ENCODE peak calls at places on chromosomes 3 and 15, in nine cellular contexts. G is MM.1S, Z is esophagus squamous epithelium, V is heart left ventricle, I is fibroblast of the aortic adventitia, S is testis, T is gastrocnemius medialis, Y is pancreas, D is BJ. C is an unnamed sample.

GRCh38 chr3:55885721-55886120 is 398.6 kb upstream of the WNT5A start:
- DNase-seq in Y (no peak), G (no peak), Z (no peak), T (no peak), S (no peak), I (no peak), V (no peak), D (peak), C (no peak)

GRCh38 chr15:83113881-83114280 is 6.4 kb downstream of the TM6SF1 start:
- DNase-seq in V (no peak), D (no peak), Y (no peak), Z (no peak), I (no peak), S (no peak), T (no peak), G (no peak), C (no peak)

GRCh38 chr3:195249057-195249770 is 21.7 kb downstream of the XXYLT1 start:
- DNase-seq in I (no peak), G (no peak), Z (no peak), D (no peak), S (peak), V (no peak), Y (no peak), T (no peak), C (no peak)

GRCh38 chr15:25793354-25794050 is 69.6 kb downstream of the ATP10A start:
- DNase-seq in S (no peak), T (no peak), V (no peak), G (peak), Z (no peak), Y (no peak), D (no peak), I (no peak), C (peak)

GRCh38 chr3:16140116-16140893 is 34.2 kb upstream of the GALNT15 start:
- DNase-seq in I (peak), V (no peak), T (peak), Y (no peak), D (peak), Z (no peak), G (no peak), S (peak), C (no peak)

GRCh38 chr15:89215627-89216026 is 5.8 kb downstream of the RLBP1 start:
- DNase-seq in G (no peak), S (no peak), Z (no peak), D (no peak), Y (no peak), V (no peak), T (no peak), I (no peak), C (peak)

GRCh38 chr3:4355401-4356224 is 52.4 kb downstream of the SETMAR start:
- DNase-seq in G (no peak), Z (no peak), S (no peak), D (no peak), T (no peak), Y (peak), I (no peak), V (peak), C (no peak)

GRCh38 chr3:45509038-45509767 is 85.3 kb upstream of the LIMD1 start:
- DNase-seq in Y (no peak), T (no peak), I (peak), G (no peak), S (no peak), Z (no peak), V (no peak), D (peak), C (no peak)

GRCh38 chr3:185701891-185702563 is 115.9 kb downstream of the SENP2 start:
- DNase-seq in D (no peak), Z (no peak), T (no peak), S (no peak), I (no peak), V (no peak), G (no peak), Y (peak), C (no peak)

GRCh38 chr3:159776779-159777178 is 211.9 kb upstream of the IL12A start:
- DNase-seq in S (no peak), G (no peak), V (no peak), Z (no peak), I (no peak), Y (no peak), T (no peak), D (no peak), C (no peak)

GRCh38 chr3:156449712-156450574 is 105.0 kb downstream of the SSR3 start:
- DNase-seq in D (no peak), Y (no peak), I (peak), G (peak), Z (no peak), V (no peak), S (peak), T (no peak), C (peak)

GRCh38 chr3:40745381-40746106 is 220.8 kb downstream of the ZNF621 start:
- DNase-seq in Z (no peak), T (no peak), I (no peak), S (no peak), Y (no peak), G (no peak), D (no peak), V (no peak), C (peak)

GRCh38 chr15:99963096-99963825 is 230.0 kb upstream of the LYSMD4 start:
- DNase-seq in G (no peak), Y (no peak), T (no peak), V (peak), D (no peak), Z (no peak), S (peak), I (peak), C (no peak)

GRCh38 chr3:131387796-131388195 is 6.2 kb downstream of the NUDT16 start:
- DNase-seq in I (no peak), S (no peak), V (no peak), D (no peak), Z (no peak), G (no peak), T (no peak), Y (no peak), C (no peak)

GRCh38 chr15:45690581-45691260 is 55.9 kb downstream of the SQOR start:
- DNase-seq in T (no peak), V (no peak), Y (no peak), I (peak), S (no peak), G (no peak), D (no peak), Z (no peak), C (no peak)

GRCh38 chr3:193857996-193858395 is 265.0 kb downstream of the OPA1 start:
- DNase-seq in Z (no peak), T (peak), G (no peak), S (no peak), D (peak), V (no peak), I (peak), Y (no peak), C (no peak)

GRCh38 chr15:90762109-90762508 is 45.0 kb downstream of the BLM start:
- DNase-seq in I (peak), V (peak), D (no peak), T (peak), S (peak), G (no peak), Z (no peak), Y (peak), C (no peak)

GRCh38 chr3:37163262-37164020 is 10.9 kb downstream of the LRRFIP2 start:
- DNase-seq in G (no peak), Z (no peak), D (peak), V (no peak), I (peak), Y (no peak), T (no peak), S (no peak), C (peak)

GRCh38 chr15:90459368-90459767 is 70.4 kb upstream of the CRTC3 start:
- DNase-seq in D (no peak), V (no peak), T (no peak), G (no peak), I (no peak), Y (no peak), S (no peak), Z (no peak), C (no peak)

GRCh38 chr15:98734472-98735284 is 86.3 kb downstream of the IGF1R start:
- DNase-seq in G (no peak), T (no peak), D (no peak), S (no peak), Z (no peak), I (peak), V (no peak), Y (no peak), C (peak)

GRCh38 chr3:176375519-176375918 is 821.8 kb downstream of the TBL1XR1 start:
- DNase-seq in G (no peak), T (no peak), Y (no peak), I (no peak), S (no peak), D (no peak), V (no peak), Z (no peak), C (no peak)

GRCh38 chr3:112926000-112926399 is 48.9 kb downstream of the CD200R1 start:
- DNase-seq in T (no peak), I (no peak), D (no peak), Y (no peak), S (no peak), G (no peak), Z (no peak), V (no peak), C (no peak)

GRCh38 chr15:24269166-24269571 is 406.4 kb upstream of the NPAP1 start:
- DNase-seq in Z (no peak), Y (peak), G (peak), S (no peak), D (no peak), T (no peak), V (no peak), I (no peak), C (no peak)

GRCh38 chr3:124467980-124468902 is 262.0 kb upstream of the UMPS start:
- DNase-seq in G (peak), T (no peak), I (peak), D (no peak), Y (no peak), V (peak), S (peak), Z (no peak), C (peak)

GRCh38 chr15:98815207-98815606 is 166.9 kb downstream of the IGF1R start:
- DNase-seq in Z (no peak), D (no peak), S (peak), T (no peak), I (no peak), V (no peak), Y (no peak), G (no peak), C (no peak)

GRCh38 chr3:182179631-182180030 is 467.9 kb downstream of the SOX2 start:
- DNase-seq in I (no peak), V (no peak), G (no peak), Y (no peak), T (no peak), Z (no peak), D (no peak), S (no peak), C (no peak)

GRCh38 chr3:101928890-101929289 is 79.6 kb downstream of the NFKBIZ start:
- DNase-seq in G (no peak), Z (no peak), Y (no peak), T (no peak), D (no peak), S (no peak), V (no peak), I (peak), C (no peak)

GRCh38 chr3:187103251-187103650 is 36.0 kb downstream of the RPL39L start:
- DNase-seq in Y (no peak), I (no peak), V (no peak), Z (no peak), G (no peak), T (no peak), D (no peak), S (no peak), C (no peak)

GRCh38 chr3:59558906-59559720 is 509.3 kb upstream of the CFAP20DC start:
- DNase-seq in G (no peak), Y (no peak), V (no peak), D (no peak), I (no peak), T (no peak), Z (no peak), S (no peak), C (no peak)

GRCh38 chr3:101850327-101851048 is 1.2 kb downstream of the NFKBIZ start:
- DNase-seq in Z (no peak), S (no peak), D (no peak), Y (no peak), I (peak), T (no peak), G (peak), V (no peak), C (peak)

GRCh38 chr15:74794248-74794969 is 12.5 kb downstream of the CSK start:
- DNase-seq in D (no peak), G (no peak), V (no peak), T (no peak), Z (no peak), I (no peak), S (no peak), Y (no peak), C (no peak)

DNA sequence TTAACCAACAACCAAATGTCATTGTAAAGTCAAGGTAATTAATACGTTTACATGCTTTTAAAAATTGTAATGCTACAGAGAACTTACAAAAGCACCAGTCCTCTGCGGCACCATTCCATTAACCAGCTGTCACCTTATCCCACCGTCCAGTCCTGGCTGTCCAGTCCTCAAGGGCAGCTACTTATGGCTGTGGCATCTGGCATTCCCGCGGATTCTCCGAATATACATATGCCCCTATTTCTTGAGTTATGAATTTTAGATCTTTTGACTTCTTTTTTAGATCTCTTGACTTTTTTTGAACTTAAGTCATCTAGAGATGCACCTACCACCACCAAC is 382 bp upstream of the POMGNT2 start:
- DNase-seq in S (no peak), G (no peak), V (no peak), T (no peak), I (no peak), Y (no peak), D (no peak), Z (no peak), C (no peak)
- H3K4me3 ChIP-seq in S (peak), G (peak), V (peak), T (peak), I (peak), Y (peak), D (peak), Z (peak), C (no peak)

GRCh38 chr3:128430731-128431130 is 36.0 kb downstream of the DNAJB8 start:
- DNase-seq in D (no peak), V (no peak), T (no peak), Y (no peak), Z (no peak), I (no peak), S (no peak), G (no peak), C (no peak)

GRCh38 chr3:128431803-128432300 is 34.8 kb downstream of the DNAJB8 start:
- DNase-seq in I (no peak), D (no peak), S (no peak), Z (no peak), Y (no peak), T (no peak), G (no peak), V (no peak), C (no peak)

GRCh38 chr3:128432898-128433629 is 33.6 kb downstream of the DNAJB8 start:
- DNase-seq in T (no peak), S (no peak), G (no peak), D (no peak), Z (no peak), I (no peak), V (no peak), Y (no peak), C (no peak)

GRCh38 chr3:128433630-128434185 is 33.0 kb downstream of the DNAJB8 start:
- DNase-seq in I (no peak), S (no peak), V (no peak), T (no peak), D (no peak), Y (no peak), G (no peak), Z (no peak), C (no peak)

DNA sequence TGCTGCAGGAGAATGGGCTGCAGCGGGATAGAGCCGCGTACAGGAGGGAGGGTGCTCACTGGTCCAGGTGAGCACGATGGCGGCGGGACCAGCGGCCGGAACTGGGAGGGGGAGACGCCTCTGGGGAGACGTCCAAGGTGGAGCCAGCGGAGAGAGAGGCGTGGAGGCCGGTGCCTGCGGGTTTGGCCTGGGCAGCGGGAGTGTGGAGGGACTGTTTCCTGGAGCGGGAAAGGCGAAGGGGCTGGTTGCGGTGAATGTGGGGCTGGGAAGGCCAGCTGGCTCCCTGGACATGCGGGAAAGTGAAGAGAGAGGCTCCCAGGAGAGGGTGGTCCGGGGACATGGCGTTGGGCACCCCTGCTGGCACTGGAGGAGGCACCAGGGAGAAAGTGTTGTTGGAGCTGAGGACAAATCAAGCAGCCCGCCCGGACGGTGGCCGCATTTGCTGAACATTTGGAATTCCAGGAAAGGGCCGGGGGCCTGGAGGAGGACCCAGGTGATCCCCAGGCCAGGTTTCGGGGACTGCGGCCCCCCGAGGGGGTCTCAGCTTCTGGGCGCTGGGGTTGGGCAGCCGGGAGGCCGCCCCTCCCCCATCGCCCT is 34.3 kb downstream of the DNAJB8 start:
- DNase-seq in S (no peak), Y (no peak), T (no peak), I (no peak), V (no peak), Z (no peak), G (no peak), D (no peak), C (no peak)
- H3K4me3 ChIP-seq in S (peak), Y (peak), T (peak), I (no peak), V (peak), Z (peak), G (no peak), D (no peak), C (no peak)

GRCh38 chr15:40325700-40326099 is 2.2 kb downstream of the INAFM2 start:
- DNase-seq in T (no peak), Y (no peak), G (no peak), Z (no peak), D (no peak), I (no peak), S (no peak), V (no peak), C (no peak)
- H3K4me3 ChIP-seq in T (no peak), Y (no peak), G (peak), Z (peak), D (no peak), I (no peak), S (no peak), V (peak), C (no peak)

GRCh38 chr15:56496635-56497034 is 31.7 kb upstream of the MNS1 start:
- DNase-seq in V (no peak), D (peak), I (peak), Z (no peak), S (no peak), Y (no peak), G (peak), T (no peak), C (peak)
- H3K4me3 ChIP-seq in V (no peak), D (no peak), I (peak), Z (peak), S (no peak), Y (no peak), G (no peak), T (no peak), C (no peak)

GRCh38 chr3:79202471-79203143 is 565.2 kb downstream of the ROBO1 start:
- DNase-seq in D (no peak), I (no peak), T (no peak), G (no peak), V (no peak), Z (no peak), Y (no peak), S (no peak), C (no peak)
- H3K4me3 ChIP-seq in D (no peak), I (no peak), T (no peak), G (no peak), V (no peak), Z (no peak), Y (no peak), S (no peak), C (no peak)

C was measured in GM12865.